ENCODE peak calls at places on chromosomes 13 and 19, in four cellular contexts. N is T-helper 1 cell, R is hypothalamus, P is nephron progenitor cell. M is an unnamed sample.

GRCh38 chr19:39998511-39998910 is 1.7 kb downstream of the ZNF546 start:
- DNase-seq in P (no peak), R (no peak), N (no peak), M (no peak)

GRCh38 chr19:49560358-49560900 is 19.9 kb downstream of the NOSIP start:
- DNase-seq in R (no peak), N (no peak), P (no peak), M (no peak)

GRCh38 chr13:48123827-48124226 is 28.9 kb upstream of the MED4 start:
- DNase-seq in N (no peak), P (no peak), R (no peak), M (no peak)

GRCh38 chr19:8355631-8356402 is 8.1 kb upstream of the ANGPTL4 start:
- DNase-seq in P (no peak), R (no peak), N (no peak), M (no peak)

GRCh38 chr19:11164879-11165406 is 9.4 kb upstream of the SPC24 start:
- DNase-seq in P (no peak), R (peak), N (no peak), M (no peak)

GRCh38 chr13:30692108-30692507 is 43.2 kb upstream of the ALOX5AP start:
- DNase-seq in R (no peak), P (no peak), N (no peak), M (no peak)

GRCh38 chr13:80199585-80200292 is 141.2 kb downstream of the SPRY2 start:
- DNase-seq in N (no peak), P (no peak), R (no peak), M (no peak)

GRCh38 chr13:35699181-35699580 is 222.7 kb upstream of the MAB21L1 start:
- DNase-seq in P (no peak), R (no peak), N (no peak), M (no peak)

GRCh38 chr19:35318679-35319448 is 10.1 kb upstream of the CD22 start:
- DNase-seq in P (no peak), N (no peak), R (no peak), M (no peak)

GRCh38 chr19:17687857-17688784 is at the start of gene UNC13A:
- DNase-seq in P (peak), R (peak), N (peak), M (peak)

GRCh38 chr13:25963681-25964080 is 88.1 kb downstream of the SHISA2 start:
- DNase-seq in R (no peak), N (no peak), P (no peak), M (no peak)

GRCh38 chr13:40189426-40189825 is 477.0 kb downstream of the FOXO1 start:
- DNase-seq in P (no peak), R (no peak), N (no peak), M (no peak)

GRCh38 chr13:24168392-24168750 is 7.9 kb downstream of the SPATA13 start:
- DNase-seq in N (no peak), R (no peak), P (no peak), M (no peak)

M was measured in effector CD4-positive, alpha-beta T cell.